ENCODE peak calls at places on chromosomes 7 and 10, in nine cellular contexts. X, P, U, N, V, I, G, H and T are unnamed samples.
A peak's percentile ranks its signal among the peaks of the same experiment; 100 is the strongest.

GRCh38 chr7:409344-410281 is 110.0 kb downstream of the PDGFA start:
- DNase-seq in X (no peak), P (no peak), U (no peak), N (no peak), V (no peak), I (no peak), G (no peak), H (no peak), T (peak; percentile 65)

GRCh38 chr7:83301416-83301815 is 138.7 kb upstream of the PCLO start:
- DNase-seq in X (peak; percentile 57), P (no peak), U (no peak), N (no peak), V (peak; percentile 6), I (no peak), G (no peak), H (no peak), T (no peak)

GRCh38 chr10:110608087-110608486 is 36.0 kb upstream of the RBM20 start:
- DNase-seq in X (no peak), P (no peak), U (no peak), N (no peak), V (no peak), I (no peak), G (no peak), H (no peak), T (no peak)

GRCh38 chr10:124657806-124658205 is 86.4 kb downstream of the FAM53B start:
- DNase-seq in X (peak; percentile 85), P (no peak), U (no peak), N (no peak), V (no peak), I (no peak), G (no peak), H (peak; percentile 74), T (no peak)

GRCh38 chr7:44616545-44616944 is 10.1 kb downstream of the OGDH start:
- DNase-seq in X (no peak), P (no peak), U (no peak), N (no peak), V (no peak), I (no peak), G (no peak), H (no peak), T (no peak)

GRCh38 chr10:110368002-110368401 is 63.3 kb upstream of the SMNDC1 start:
- DNase-seq in X (no peak), P (no peak), U (no peak), N (no peak), V (no peak), I (no peak), G (no peak), H (no peak), T (no peak)

GRCh38 chr7:95897557-95898183 is 125.3 kb downstream of the DYNC1I1 start:
- DNase-seq in X (no peak), P (peak; percentile 9), U (no peak), N (no peak), V (no peak), I (no peak), G (no peak), H (no peak), T (no peak)

GRCh38 chr7:88040694-88041093 is 106.6 kb downstream of the ADAM22 start:
- DNase-seq in X (peak; percentile 81), P (no peak), U (no peak), N (no peak), V (no peak), I (no peak), G (no peak), H (no peak), T (no peak)

GRCh38 chr7:33262476-33262875 is 133.1 kb downstream of the BBS9 start:
- DNase-seq in X (peak; percentile 35), P (no peak), U (no peak), N (no peak), V (no peak), I (no peak), G (no peak), H (no peak), T (no peak)

GRCh38 chr10:70729763-70730357 is 55.3 kb downstream of the TBATA start:
- DNase-seq in X (no peak), P (no peak), U (no peak), N (no peak), V (no peak), I (no peak), G (no peak), H (no peak), T (no peak)

GRCh38 chr7:38545977-38546376 is 85.2 kb downstream of the AMPH start:
- DNase-seq in X (no peak), P (no peak), U (no peak), N (no peak), V (no peak), I (no peak), G (no peak), H (no peak), T (no peak)

GRCh38 chr10:43202657-43203490 is 64.0 kb downstream of the RASGEF1A start:
- DNase-seq in X (no peak), P (no peak), U (peak; percentile 51), N (peak; percentile 14), V (peak; percentile 20), I (peak; percentile 41), G (peak; percentile 28), H (peak; percentile 61), T (peak; percentile 70)

GRCh38 chr10:31321396-31321941 is 2.5 kb downstream of the ZEB1 start:
- DNase-seq in X (peak; percentile 24), P (no peak), U (no peak), N (no peak), V (no peak), I (no peak), G (no peak), H (no peak), T (no peak)

GRCh38 chr7:50756180-50756579 is 26.5 kb downstream of the GRB10 start:
- DNase-seq in X (no peak), P (no peak), U (no peak), N (no peak), V (no peak), I (no peak), G (no peak), H (no peak), T (no peak)

GRCh38 chr7:29748286-29749099 is 57.8 kb upstream of the WIPF3 start:
- DNase-seq in X (peak; percentile 30), P (no peak), U (no peak), N (no peak), V (peak; percentile 65), I (peak; percentile 22), G (no peak), H (peak; percentile 27), T (no peak)

GRCh38 chr10:79060641-79061255 is 8.0 kb upstream of the ZMIZ1 start:
- DNase-seq in X (no peak), P (no peak), U (no peak), N (no peak), V (no peak), I (no peak), G (no peak), H (no peak), T (no peak)

GRCh38 chr10:88156341-88156740 is 292.9 kb downstream of the PTEN start:
- DNase-seq in X (peak; percentile 91), P (no peak), U (no peak), N (peak; percentile 26), V (no peak), I (no peak), G (no peak), H (no peak), T (no peak)

GRCh38 chr7:127675716-127676115 is 23.7 kb downstream of the SND1 start:
- DNase-seq in X (peak; percentile 31), P (no peak), U (no peak), N (no peak), V (no peak), I (no peak), G (no peak), H (no peak), T (no peak)

GRCh38 chr10:126199221-126199998 is 188.9 kb downstream of the ADAM12 start:
- DNase-seq in X (peak; percentile 100), P (no peak), U (no peak), N (peak; percentile 78), V (peak; percentile 92), I (no peak), G (no peak), H (peak; percentile 76), T (no peak)

GRCh38 chr10:45418417-45418858 is 44.4 kb downstream of the ALOX5 start:
- DNase-seq in X (no peak), P (no peak), U (no peak), N (no peak), V (no peak), I (no peak), G (no peak), H (peak; percentile 7), T (no peak)